ENCODE peak calls at places on chromosomes 12 and 14, in eight cellular contexts. Y, S, H, Z, P, T, K and U are unnamed samples.

GRCh38 chr14:68549966-68550705 is 242.7 kb downstream of the ZFP36L1 start:
- DNase-seq in T (no peak), S (peak; percentile 58), P (no peak), Y (no peak), H (no peak), Z (no peak), K (no peak), U (no peak)

GRCh38 chr14:75982724-75983358 is 1.0 kb upstream of the TGFB3 start:
- DNase-seq in Y (no peak), T (peak; percentile 83), S (peak; percentile 80), P (no peak), H (peak; percentile 16), K (no peak), Z (peak; percentile 62), U (no peak)

GRCh38 chr12:6532927-6533652 is 1.2 kb upstream of the GAPDH start:
- DNase-seq in H (peak; percentile 73), K (peak; percentile 51), P (no peak), S (peak; percentile 57), T (peak; percentile 53), Y (no peak), Z (peak; percentile 58), U (no peak)

GRCh38 chr12:2507811-2508210 is 287.0 kb upstream of the FKBP4 start:
- DNase-seq in H (no peak), P (no peak), Y (no peak), T (no peak), Z (no peak), K (no peak), S (no peak), U (no peak)

GRCh38 chr12:51973560-51973959 is 22.1 kb downstream of the ACVR1B start:
- DNase-seq in Z (no peak), P (no peak), H (no peak), K (no peak), Y (no peak), T (no peak), S (peak; percentile 70), U (no peak)

GRCh38 chr14:73878436-73878835 is 8.2 kb upstream of the ZNF410 start:
- DNase-seq in H (no peak), S (peak; percentile 79), Y (no peak), K (peak; percentile 39), T (no peak), Z (no peak), P (no peak), U (no peak)

GRCh38 chr14:67557118-67557517 is 24.0 kb downstream of the PLEKHH1 start:
- DNase-seq in S (no peak), P (no peak), Z (no peak), K (peak; percentile 18), Y (no peak), H (no peak), T (no peak), U (no peak)

GRCh38 chr14:69573841-69574265 is 818 bp downstream of the CCDC177 start:
- DNase-seq in S (peak; percentile 5), Z (no peak), P (peak; percentile 88), K (no peak), Y (no peak), T (no peak), H (no peak), U (no peak)

GRCh38 chr12:51721281-51721940 is 127.1 kb downstream of the FIGNL2 start:
- DNase-seq in Z (peak; percentile 30), Y (peak; percentile 29), T (no peak), S (peak; percentile 40), K (peak; percentile 29), P (peak; percentile 42), H (peak; percentile 2), U (no peak)

DNA sequence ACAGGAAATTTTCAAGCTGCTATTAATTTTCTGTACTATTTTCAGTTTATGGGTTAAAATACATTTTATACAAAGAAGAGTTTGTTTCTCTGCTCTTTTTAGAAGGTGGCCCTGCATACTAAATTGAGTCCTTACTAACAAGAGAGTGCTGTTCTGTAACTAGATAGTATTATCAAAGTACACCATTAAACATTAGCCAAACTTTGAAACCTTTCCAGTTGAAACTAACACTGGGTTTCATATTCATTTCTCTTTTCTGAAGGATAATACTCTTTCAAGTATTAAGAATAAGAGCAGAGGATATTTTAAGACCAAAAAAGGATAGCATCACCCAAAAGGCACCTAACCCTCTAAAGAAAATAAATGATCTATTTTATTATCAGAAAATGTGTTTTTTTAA is 47.2 kb downstream of the PEBP1 start:
- DNase-seq in Z (no peak), Y (no peak), P (no peak), K (no peak), H (no peak), T (no peak), S (no peak), U (no peak)
- H3K27ac ChIP-seq in Z (no peak overlapping the region), Y (no peak overlapping the region), P (no peak overlapping the region), K (no peak overlapping the region), H (peak overlapping the region; percentile 41), T (peak overlapping the region; percentile 78), S (no peak overlapping the region), U (no peak overlapping the region)

GRCh38 chr12:110135012-110135411 is 10.9 kb downstream of the IFT81 start:
- DNase-seq in P (no peak), Z (no peak), K (peak; percentile 57), Y (no peak), T (no peak), H (no peak), S (peak; percentile 26), U (no peak)
- H3K27ac ChIP-seq in P (no peak overlapping the region), Z (no peak overlapping the region), K (no peak overlapping the region), Y (no peak overlapping the region), T (no peak overlapping the region), H (no peak overlapping the region), S (no peak overlapping the region), U (no peak overlapping the region)

DNA sequence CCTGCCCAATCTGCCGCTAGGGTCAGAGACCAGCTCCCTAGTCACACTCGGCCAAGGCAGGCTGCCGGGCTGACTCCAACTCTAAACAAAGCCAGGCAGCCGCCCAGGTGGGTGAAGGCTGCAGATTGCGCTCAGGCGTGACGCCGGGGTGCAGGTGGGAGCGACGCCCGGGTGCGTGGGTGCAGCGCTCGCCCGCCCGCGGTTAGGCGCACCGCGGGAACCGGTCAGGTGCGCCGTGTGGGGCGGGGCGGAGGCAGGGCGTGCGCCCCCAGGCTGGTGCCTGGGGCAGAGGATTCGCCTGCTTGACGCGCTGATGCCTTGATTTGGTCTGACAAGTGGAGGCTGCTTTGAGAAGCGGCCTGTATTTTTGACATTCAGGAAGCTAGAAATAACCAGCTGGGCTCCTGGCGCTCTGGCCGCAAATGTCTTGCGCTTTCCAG is 126.7 kb upstream of the HIF1A start:
- DNase-seq in Z (no peak), H (peak; percentile 51), K (no peak), Y (peak; percentile 42), T (peak; percentile 70), S (no peak), P (no peak), U (no peak)
- H3K27ac ChIP-seq in Z (peak overlapping the region; percentile 74), H (peak overlapping the region; percentile 94), K (peak overlapping the region; percentile 80), Y (no peak overlapping the region), T (peak overlapping the region; percentile 73), S (no peak overlapping the region), P (no peak overlapping the region), U (peak overlapping the region; percentile 99)

DNA sequence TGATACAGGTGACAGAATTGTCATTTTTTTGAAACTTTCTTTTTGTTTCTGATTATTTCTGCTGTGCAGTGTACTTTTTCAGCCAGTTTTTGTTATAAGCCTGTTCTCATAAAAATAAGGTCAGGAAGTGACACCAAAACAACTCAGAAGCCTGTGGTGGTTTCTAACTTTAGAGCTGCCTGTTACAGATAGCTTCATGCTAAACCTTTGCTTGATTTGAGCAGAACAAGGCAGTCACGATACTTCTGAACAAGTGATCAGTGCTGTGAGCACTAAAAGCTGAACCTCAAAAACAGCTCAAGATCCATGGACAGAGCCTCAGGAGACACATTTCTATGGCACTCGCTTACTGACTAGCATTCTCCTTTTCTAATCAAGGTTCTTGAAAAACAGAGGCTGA is 82.0 kb downstream of the PRKCH start:
- DNase-seq in T (no peak), P (no peak), S (no peak), Y (no peak), K (no peak), H (no peak), Z (no peak), U (no peak)
- H3K27ac ChIP-seq in T (no peak overlapping the region), P (no peak overlapping the region), S (no peak overlapping the region), Y (peak overlapping the region; percentile 15), K (no peak overlapping the region), H (no peak overlapping the region), Z (no peak overlapping the region), U (no peak overlapping the region)

GRCh38 chr12:87444039-87444438 is 585.2 kb downstream of the C12orf50 start:
- DNase-seq in K (no peak), Y (no peak), H (no peak), P (no peak), T (no peak), S (no peak), Z (no peak), U (peak; percentile 73)
- H3K27ac ChIP-seq in K (no peak overlapping the region), Y (no peak overlapping the region), H (no peak overlapping the region), P (no peak overlapping the region), T (no peak overlapping the region), S (no peak overlapping the region), Z (no peak overlapping the region), U (peak overlapping the region; percentile 77)

DNA sequence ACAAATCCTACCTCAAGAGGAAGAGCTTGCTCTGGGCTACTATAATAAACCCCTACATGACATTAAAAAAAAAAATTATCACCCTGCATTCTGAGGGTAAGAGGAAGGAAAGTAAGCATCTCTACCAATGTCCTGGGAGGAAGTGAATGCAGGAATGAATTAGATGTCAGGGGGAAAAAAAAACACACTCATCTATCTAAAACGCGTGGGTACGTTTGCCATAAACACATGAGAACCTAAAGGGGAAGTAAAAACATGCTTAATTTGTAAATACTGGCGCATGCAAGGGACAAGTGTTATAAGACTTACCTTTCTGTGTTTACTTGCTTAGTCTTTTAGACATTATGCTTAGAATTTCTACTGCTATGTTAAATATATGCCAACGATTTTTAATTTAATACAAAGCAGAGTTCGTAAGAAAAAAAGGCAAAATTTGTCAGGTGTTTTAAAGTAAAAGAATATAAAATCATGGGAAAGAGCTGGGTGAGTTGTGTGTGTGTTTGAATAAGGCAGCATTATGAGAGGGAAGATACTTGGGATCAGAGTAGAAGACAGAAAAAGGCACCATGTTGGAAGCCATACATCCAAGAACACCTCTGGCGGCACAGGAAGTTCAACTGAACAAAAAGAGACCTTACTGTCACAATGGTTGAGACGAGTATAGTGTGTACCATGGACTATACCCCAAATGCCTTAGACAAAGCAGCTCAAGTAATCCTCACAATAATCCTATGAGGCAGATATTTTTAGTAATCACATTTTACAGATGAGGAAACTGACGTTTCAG is 1.5 kb downstream of the TMED8 start:
- DNase-seq in K (no peak), P (no peak), H (peak; percentile 4), T (no peak), Y (no peak), Z (no peak), S (no peak), U (no peak)
- H3K27ac ChIP-seq in K (no peak overlapping the region), P (no peak overlapping the region), H (peak overlapping the region; percentile 84), T (no peak overlapping the region), Y (no peak overlapping the region), Z (no peak overlapping the region), S (no peak overlapping the region), U (no peak overlapping the region)

DNA sequence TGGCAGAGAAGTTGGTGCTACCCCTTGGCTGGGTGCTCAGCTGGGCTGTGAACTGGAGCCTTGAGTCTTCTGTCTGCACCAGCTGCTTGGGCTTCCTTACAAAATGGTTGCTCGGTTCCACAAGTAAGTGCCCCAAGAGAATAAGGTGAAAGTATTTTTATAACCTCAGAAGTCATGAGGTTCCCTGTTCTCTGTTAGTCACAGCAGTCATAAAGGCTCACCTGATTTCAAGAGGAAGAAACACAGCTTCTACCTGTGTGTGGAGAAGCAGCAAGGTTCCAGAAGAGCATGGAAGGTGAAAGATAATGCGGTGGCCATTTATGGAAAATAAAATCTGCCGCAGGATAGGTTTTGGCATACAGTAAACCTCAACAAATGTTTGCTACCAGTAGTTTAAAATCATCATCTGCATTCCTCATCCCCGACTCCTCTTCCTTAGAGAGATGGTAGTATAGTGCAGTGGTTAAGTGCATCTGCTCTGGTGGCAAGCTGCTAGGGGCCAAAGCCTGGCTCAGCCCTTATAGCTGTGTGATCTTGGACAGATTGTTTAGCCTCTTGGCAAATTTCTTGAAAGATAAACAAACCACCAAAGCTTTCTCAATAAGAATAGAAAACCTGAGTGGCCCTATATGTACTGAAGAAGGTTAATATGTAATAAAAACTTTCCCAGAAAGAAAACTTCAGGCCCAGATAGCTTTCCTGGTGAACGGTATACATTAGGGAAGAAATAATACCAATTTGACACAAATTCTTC is 32.4 kb downstream of the TPCN1 start:
- DNase-seq in P (no peak), K (no peak), T (no peak), Z (no peak), S (no peak), Y (no peak), H (no peak), U (no peak)
- H3K27ac ChIP-seq in P (no peak overlapping the region), K (no peak overlapping the region), T (peak overlapping the region; percentile 36), Z (no peak overlapping the region), S (no peak overlapping the region), Y (no peak overlapping the region), H (no peak overlapping the region), U (no peak overlapping the region)